ENCODE peak calls at places on chromosomes 2 and 18, in nine cellular contexts. One of them, this sample, is unnamed. For H3K27me3, the result is how much of the 10 kb centered on the place peaks cover.

GRCh38 chr2:16671760-16672159 is 6.1 kb upstream of the CYRIA start:
- DNase-seq in aorta: peak
- DNase-seq in psoas muscle: no peak
- DNase-seq in tibial artery: no peak
- DNase-seq in brain microvascular endothelial cell: peak
- DNase-seq in mammary epithelial cell: peak
- DNase-seq in heart right ventricle: no peak
- DNase-seq in adipocyte: no peak
- DNase-seq in GM23338: no peak
- DNase-seq in this sample: no peak

GRCh38 chr2:144946263-144946662 is 426.3 kb upstream of the ZEB2 start:
- DNase-seq in aorta: no peak
- DNase-seq in psoas muscle: no peak
- DNase-seq in tibial artery: no peak
- DNase-seq in brain microvascular endothelial cell: no peak
- DNase-seq in mammary epithelial cell: no peak
- DNase-seq in heart right ventricle: no peak
- DNase-seq in adipocyte: peak
- DNase-seq in GM23338: no peak
- DNase-seq in this sample: no peak

GRCh38 chr2:170660406-170660805 is 54.7 kb upstream of the SP5 start:
- DNase-seq in aorta: no peak
- DNase-seq in psoas muscle: no peak
- DNase-seq in tibial artery: no peak
- DNase-seq in brain microvascular endothelial cell: peak
- DNase-seq in mammary epithelial cell: no peak
- DNase-seq in heart right ventricle: no peak
- DNase-seq in adipocyte: peak
- DNase-seq in GM23338: no peak
- DNase-seq in this sample: no peak

GRCh38 chr2:218008060-218009040 is 5.6 kb upstream of the TNS1 start:
- DNase-seq in aorta: no peak
- DNase-seq in psoas muscle: no peak
- DNase-seq in tibial artery: no peak
- DNase-seq in brain microvascular endothelial cell: no peak
- DNase-seq in mammary epithelial cell: no peak
- DNase-seq in heart right ventricle: no peak
- DNase-seq in adipocyte: peak
- DNase-seq in GM23338: no peak
- DNase-seq in this sample: no peak

GRCh38 chr2:118013221-118013723 is 598 bp downstream of the CCDC93 start:
- DNase-seq in aorta: peak
- DNase-seq in psoas muscle: peak
- DNase-seq in tibial artery: peak
- DNase-seq in brain microvascular endothelial cell: no peak
- DNase-seq in mammary epithelial cell: peak
- DNase-seq in heart right ventricle: peak
- DNase-seq in adipocyte: peak
- DNase-seq in GM23338: peak
- DNase-seq in this sample: peak

GRCh38 chr18:10023853-10024638 is 110.2 kb downstream of the VAPA start:
- DNase-seq in aorta: no peak
- DNase-seq in psoas muscle: no peak
- DNase-seq in tibial artery: no peak
- DNase-seq in brain microvascular endothelial cell: no peak
- DNase-seq in mammary epithelial cell: no peak
- DNase-seq in heart right ventricle: no peak
- DNase-seq in adipocyte: no peak
- DNase-seq in GM23338: no peak
- DNase-seq in this sample: no peak

GRCh38 chr2:180872256-180872655 is 108.1 kb upstream of the UBE2E3 start:
- DNase-seq in aorta: no peak
- DNase-seq in psoas muscle: no peak
- DNase-seq in tibial artery: no peak
- DNase-seq in brain microvascular endothelial cell: peak
- DNase-seq in mammary epithelial cell: no peak
- DNase-seq in heart right ventricle: no peak
- DNase-seq in adipocyte: peak
- DNase-seq in GM23338: no peak
- DNase-seq in this sample: no peak

GRCh38 chr2:239398536-239398935 is 2.3 kb downstream of the HDAC4 start:
- DNase-seq in aorta: no peak
- DNase-seq in psoas muscle: no peak
- DNase-seq in tibial artery: no peak
- DNase-seq in brain microvascular endothelial cell: no peak
- DNase-seq in mammary epithelial cell: no peak
- DNase-seq in heart right ventricle: no peak
- DNase-seq in adipocyte: peak
- DNase-seq in GM23338: no peak
- DNase-seq in this sample: peak

GRCh38 chr18:35572644-35573043 is 8.9 kb upstream of the GALNT1 start:
- DNase-seq in aorta: no peak
- DNase-seq in psoas muscle: peak
- DNase-seq in tibial artery: no peak
- DNase-seq in brain microvascular endothelial cell: peak
- DNase-seq in mammary epithelial cell: no peak
- DNase-seq in heart right ventricle: no peak
- DNase-seq in adipocyte: peak
- DNase-seq in GM23338: no peak
- DNase-seq in this sample: no peak

GRCh38 chr2:170744248-170745002 is 25.8 kb upstream of the ERICH2 start:
- DNase-seq in aorta: no peak
- DNase-seq in psoas muscle: no peak
- DNase-seq in tibial artery: no peak
- DNase-seq in brain microvascular endothelial cell: no peak
- DNase-seq in mammary epithelial cell: no peak
- DNase-seq in heart right ventricle: no peak
- DNase-seq in adipocyte: no peak
- DNase-seq in GM23338: no peak
- DNase-seq in this sample: peak

GRCh38 chr2:237208373-237209045 is 122.8 kb downstream of the COPS8 start:
- DNase-seq in aorta: no peak
- DNase-seq in psoas muscle: no peak
- DNase-seq in tibial artery: no peak
- DNase-seq in brain microvascular endothelial cell: peak
- DNase-seq in mammary epithelial cell: no peak
- DNase-seq in heart right ventricle: no peak
- DNase-seq in adipocyte: peak
- DNase-seq in GM23338: no peak
- DNase-seq in this sample: no peak

GRCh38 chr2:1515986-1516797 is 102.9 kb downstream of the TPO start:
- DNase-seq in aorta: peak
- DNase-seq in psoas muscle: no peak
- DNase-seq in tibial artery: no peak
- DNase-seq in brain microvascular endothelial cell: no peak
- DNase-seq in mammary epithelial cell: no peak
- DNase-seq in heart right ventricle: no peak
- DNase-seq in adipocyte: no peak
- DNase-seq in GM23338: no peak
- DNase-seq in this sample: no peak

GRCh38 chr2:23926289-23926749 is 604 bp downstream of the ATAD2B start:
- DNase-seq in aorta: peak
- DNase-seq in psoas muscle: peak
- DNase-seq in tibial artery: no peak
- DNase-seq in brain microvascular endothelial cell: no peak
- DNase-seq in mammary epithelial cell: no peak
- DNase-seq in heart right ventricle: no peak
- DNase-seq in adipocyte: peak
- DNase-seq in GM23338: peak
- DNase-seq in this sample: no peak

GRCh38 chr2:219436491-219436890 is 1.8 kb downstream of the SPEG start:
- DNase-seq in aorta: no peak
- DNase-seq in psoas muscle: peak
- DNase-seq in tibial artery: peak
- DNase-seq in brain microvascular endothelial cell: no peak
- DNase-seq in mammary epithelial cell: no peak
- DNase-seq in heart right ventricle: no peak
- DNase-seq in adipocyte: no peak
- DNase-seq in GM23338: no peak
- DNase-seq in this sample: no peak
- H3K27me3 ChIP-seq in aorta: under half
- H3K27me3 ChIP-seq in psoas muscle: under half
- H3K27me3 ChIP-seq in tibial artery: under half
- H3K27me3 ChIP-seq in brain microvascular endothelial cell: under half
- H3K27me3 ChIP-seq in mammary epithelial cell: under half
- H3K27me3 ChIP-seq in heart right ventricle: under half
- H3K27me3 ChIP-seq in adipocyte: under half
- H3K27me3 ChIP-seq in GM23338: half or more
- H3K27me3 ChIP-seq in this sample: under half

DNA sequence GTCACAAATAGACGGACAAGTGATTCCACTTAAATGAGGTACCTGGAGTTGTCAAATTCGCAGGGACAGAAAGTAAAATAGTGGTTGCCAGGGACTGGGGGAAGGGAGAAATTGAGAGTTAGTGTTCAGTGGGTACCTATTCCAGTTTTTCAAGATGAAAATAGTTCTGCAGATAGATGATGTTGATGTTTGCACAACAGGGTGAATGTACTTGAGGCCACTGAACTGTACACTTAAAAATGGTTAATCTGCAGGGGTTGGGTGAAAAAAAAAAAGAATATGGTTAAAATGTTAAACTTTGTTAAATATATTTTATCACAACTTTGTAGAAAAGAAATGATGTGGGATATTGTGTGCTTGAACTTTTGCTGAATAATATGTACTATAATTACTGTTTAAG is 102.3 kb downstream of the NCK2 start:
- DNase-seq in aorta: no peak
- DNase-seq in psoas muscle: no peak
- DNase-seq in tibial artery: no peak
- DNase-seq in brain microvascular endothelial cell: no peak
- DNase-seq in mammary epithelial cell: no peak
- DNase-seq in heart right ventricle: no peak
- DNase-seq in adipocyte: no peak
- DNase-seq in GM23338: no peak
- DNase-seq in this sample: no peak
- H3K4me3 ChIP-seq in aorta: no peak
- H3K4me3 ChIP-seq in psoas muscle: no peak
- H3K4me3 ChIP-seq in tibial artery: no peak
- H3K4me3 ChIP-seq in brain microvascular endothelial cell: no peak
- H3K4me3 ChIP-seq in mammary epithelial cell: no peak
- H3K4me3 ChIP-seq in heart right ventricle: no peak
- H3K4me3 ChIP-seq in adipocyte: no peak
- H3K4me3 ChIP-seq in GM23338: no peak
- H3K4me3 ChIP-seq in this sample: no peak

DNA sequence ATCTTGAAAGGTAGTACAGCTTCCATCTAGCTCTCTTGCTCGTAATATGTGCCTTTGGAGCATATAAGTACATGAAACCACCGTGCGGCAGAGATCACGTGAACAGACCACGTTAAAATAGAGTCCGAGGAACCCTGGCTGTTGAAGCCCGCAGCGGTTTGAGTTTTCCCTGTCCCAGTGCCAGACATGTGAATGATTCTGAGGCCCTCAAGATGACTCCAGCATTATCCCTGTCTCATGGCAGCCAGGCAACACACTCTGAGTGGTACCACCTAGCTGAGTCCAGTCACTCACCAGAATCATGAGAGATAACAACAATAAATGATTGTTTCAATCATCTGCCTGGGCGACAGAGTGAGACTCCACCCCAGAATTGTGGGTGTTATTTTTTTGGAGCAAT is 21.6 kb upstream of the AAK1 start:
- DNase-seq in aorta: no peak
- DNase-seq in psoas muscle: no peak
- DNase-seq in tibial artery: no peak
- DNase-seq in brain microvascular endothelial cell: no peak
- DNase-seq in mammary epithelial cell: no peak
- DNase-seq in heart right ventricle: peak
- DNase-seq in adipocyte: no peak
- DNase-seq in GM23338: no peak
- DNase-seq in this sample: no peak
- H3K27me3 ChIP-seq in aorta: under half
- H3K27me3 ChIP-seq in psoas muscle: under half
- H3K27me3 ChIP-seq in tibial artery: under half
- H3K27me3 ChIP-seq in brain microvascular endothelial cell: under half
- H3K27me3 ChIP-seq in mammary epithelial cell: under half
- H3K27me3 ChIP-seq in heart right ventricle: under half
- H3K27me3 ChIP-seq in adipocyte: under half
- H3K27me3 ChIP-seq in GM23338: under half
- H3K27me3 ChIP-seq in this sample: under half

GRCh38 chr2:70091364-70091763 is 4.1 kb downstream of the PCBP1 start:
- DNase-seq in aorta: no peak
- DNase-seq in psoas muscle: no peak
- DNase-seq in tibial artery: no peak
- DNase-seq in brain microvascular endothelial cell: no peak
- DNase-seq in mammary epithelial cell: no peak
- DNase-seq in heart right ventricle: no peak
- DNase-seq in adipocyte: no peak
- DNase-seq in GM23338: no peak
- DNase-seq in this sample: no peak

GRCh38 chr2:70091816-70092215 is 4.5 kb downstream of the PCBP1 start:
- DNase-seq in aorta: no peak
- DNase-seq in psoas muscle: no peak
- DNase-seq in tibial artery: peak
- DNase-seq in brain microvascular endothelial cell: no peak
- DNase-seq in mammary epithelial cell: no peak
- DNase-seq in heart right ventricle: no peak
- DNase-seq in adipocyte: no peak
- DNase-seq in GM23338: no peak
- DNase-seq in this sample: no peak

GRCh38 chr2:70094978-70095832 is 7.9 kb downstream of the PCBP1 start:
- DNase-seq in aorta: peak
- DNase-seq in psoas muscle: no peak
- DNase-seq in tibial artery: peak
- DNase-seq in brain microvascular endothelial cell: no peak
- DNase-seq in mammary epithelial cell: peak
- DNase-seq in heart right ventricle: peak
- DNase-seq in adipocyte: peak
- DNase-seq in GM23338: no peak
- DNase-seq in this sample: peak

GRCh38 chr2:70095833-70096670 is 8.8 kb downstream of the PCBP1 start:
- DNase-seq in aorta: no peak
- DNase-seq in psoas muscle: no peak
- DNase-seq in tibial artery: peak
- DNase-seq in brain microvascular endothelial cell: no peak
- DNase-seq in mammary epithelial cell: no peak
- DNase-seq in heart right ventricle: no peak
- DNase-seq in adipocyte: no peak
- DNase-seq in GM23338: no peak
- DNase-seq in this sample: no peak

DNA sequence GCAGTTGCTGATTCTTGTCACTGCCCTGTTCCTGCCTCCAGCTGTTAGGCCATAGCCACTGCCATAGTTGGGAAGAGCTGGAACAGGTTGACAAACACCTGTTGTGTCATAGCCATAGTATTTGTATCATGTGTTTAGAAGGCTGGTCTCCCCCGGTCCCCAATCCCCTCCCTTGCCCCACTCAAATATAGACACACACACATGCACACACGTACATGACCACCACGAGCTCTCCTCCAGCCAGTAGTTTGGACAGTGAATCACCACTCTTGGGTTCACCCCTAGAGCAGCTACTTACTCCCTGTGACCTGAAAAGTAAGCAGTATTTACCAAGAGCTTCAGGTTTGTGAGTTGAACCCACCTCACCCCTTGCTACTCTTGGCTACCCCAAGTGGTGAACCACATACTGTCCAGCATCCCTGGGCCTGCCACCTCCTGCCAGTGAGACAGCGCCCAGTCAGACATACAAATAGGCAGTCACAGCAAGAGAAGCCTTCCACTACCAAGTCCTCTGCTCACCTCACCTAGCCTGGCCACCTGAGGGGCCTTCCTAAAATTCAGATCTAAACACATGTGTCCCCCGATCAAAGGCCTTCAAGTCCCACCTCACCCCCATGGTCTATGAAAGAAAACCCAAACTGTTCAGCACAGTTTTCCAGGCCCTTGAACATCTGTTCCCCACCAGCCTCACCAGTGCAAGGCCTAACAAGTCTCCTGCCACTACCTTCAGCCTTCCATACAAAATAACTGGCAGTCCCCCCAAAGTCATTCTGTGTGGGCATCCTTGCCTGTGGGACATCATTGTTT is 7.1 kb downstream of the PCBP1 start:
- DNase-seq in aorta: no peak
- DNase-seq in psoas muscle: no peak
- DNase-seq in tibial artery: peak
- DNase-seq in brain microvascular endothelial cell: peak
- DNase-seq in mammary epithelial cell: no peak
- DNase-seq in heart right ventricle: no peak
- DNase-seq in adipocyte: no peak
- DNase-seq in GM23338: no peak
- DNase-seq in this sample: no peak
- H3K4me3 ChIP-seq in aorta: no peak
- H3K4me3 ChIP-seq in psoas muscle: no peak
- H3K4me3 ChIP-seq in tibial artery: no peak
- H3K4me3 ChIP-seq in brain microvascular endothelial cell: no peak
- H3K4me3 ChIP-seq in mammary epithelial cell: no peak
- H3K4me3 ChIP-seq in heart right ventricle: no peak
- H3K4me3 ChIP-seq in adipocyte: no peak
- H3K4me3 ChIP-seq in GM23338: no peak
- H3K4me3 ChIP-seq in this sample: peak